ENCODE peak calls at places on chromosomes 16 and 17, in ten cellular contexts. F is sigmoid colon, N is fibroblast of lung, V is AG04450, B is endothelial cell, W is dorsolateral prefrontal cortex, O is heart right ventricle, U is LNCaP clone FGC, I is foreskin keratinocyte, M is HFFc6. R is an unnamed sample.

GRCh38 chr17:27540300-27541105 is 84.3 kb downstream of the KSR1 start:
- DNase-seq in F (peak; percentile 96), M (peak; percentile 81), W (peak; percentile 63), N (peak; percentile 100), U (no peak), V (peak; percentile 99), I (no peak), O (peak; percentile 73), B (no peak), R (peak; percentile 98)

GRCh38 chr17:78697122-78697845 is 84.8 kb downstream of the CYTH1 start:
- DNase-seq in F (no peak), W (no peak), M (peak; percentile 16), N (peak; percentile 81), O (no peak), V (no peak), B (no peak), I (no peak), U (no peak), R (no peak)

GRCh38 chr17:82871056-82871775 is 31.4 kb upstream of the ZNF750 start:
- DNase-seq in W (no peak), M (no peak), V (no peak), N (no peak), F (no peak), B (no peak), O (peak; percentile 46), U (no peak), I (no peak), R (no peak)

GRCh38 chr16:89695875-89696597 is 5.5 kb downstream of the SPATA2L start:
- DNase-seq in W (no peak), M (no peak), B (no peak), U (no peak), F (no peak), V (no peak), O (no peak), N (no peak), I (no peak), R (no peak)

GRCh38 chr17:67466251-67466650 is 89.2 kb downstream of the PITPNC1 start:
- DNase-seq in O (no peak), N (no peak), U (no peak), W (no peak), M (no peak), V (no peak), B (no peak), F (no peak), I (no peak), R (no peak)

GRCh38 chr17:42179911-42180410 is 981 bp downstream of the KCNH4 start:
- DNase-seq in B (peak; percentile 71), U (no peak), N (peak; percentile 24), I (no peak), O (peak; percentile 60), W (no peak), V (no peak), F (no peak), M (no peak), R (no peak)

GRCh38 chr17:45963889-45964288 is 35.2 kb upstream of the STH start:
- DNase-seq in W (no peak), N (no peak), B (no peak), F (no peak), U (no peak), V (no peak), I (no peak), O (no peak), M (no peak), R (no peak)

GRCh38 chr17:2054262-2054739 is 602 bp upstream of the HIC1 start:
- DNase-seq in B (no peak), V (no peak), F (peak; percentile 81), M (peak; percentile 55), U (no peak), N (peak; percentile 80), O (no peak), I (peak; percentile 62), W (no peak), R (no peak)

GRCh38 chr17:38578229-38578628 is 27.5 kb downstream of the SRCIN1 start:
- DNase-seq in B (no peak), I (no peak), W (no peak), U (no peak), N (no peak), M (no peak), V (no peak), O (no peak), F (no peak), R (no peak)

GRCh38 chr16:30894540-30895368 is 877 bp upstream of the BCL7C start:
- DNase-seq in N (no peak), O (no peak), U (peak; percentile 92), W (no peak), M (no peak), B (no peak), F (no peak), V (no peak), I (no peak), R (no peak)

GRCh38 chr17:29595107-29595942 is 2.4 kb downstream of the ANKRD13B start:
- DNase-seq in W (no peak), V (no peak), B (no peak), U (no peak), O (no peak), I (no peak), F (no peak), N (no peak), M (no peak), R (no peak)

GRCh38 chr17:29595943-29596774 is 3.2 kb downstream of the ANKRD13B start:
- DNase-seq in M (no peak), U (no peak), W (no peak), V (no peak), F (no peak), N (no peak), O (peak; percentile 3), I (no peak), B (no peak), R (no peak)

GRCh38 chr17:29596811-29597210 is 3.9 kb downstream of the ANKRD13B start:
- DNase-seq in I (no peak), O (peak; percentile 54), M (no peak), W (no peak), V (no peak), U (no peak), F (no peak), N (no peak), B (no peak), R (no peak)

GRCh38 chr17:29594441-29595090 is 1.6 kb downstream of the ANKRD13B start:
- DNase-seq in O (peak; percentile 5), N (no peak), V (no peak), F (no peak), U (no peak), I (no peak), M (no peak), B (no peak), W (no peak), R (no peak)

GRCh38 chr17:29597361-29598172 is 4.6 kb downstream of the ANKRD13B start:
- DNase-seq in W (no peak), V (no peak), O (peak; percentile 4), B (no peak), U (no peak), M (no peak), I (no peak), N (no peak), F (peak; percentile 65), R (no peak)
- TF ChIP-seq CTCF in W (no peak), V (no peak), O (no peak), B (no peak), U (no peak), M (no peak), I (no peak), N (no peak), F (no peak), R (no peak)

GRCh38 chr17:66185842-66186241 is 6.1 kb downstream of the CEP112 start:
- DNase-seq in B (no peak), U (no peak), O (no peak), F (no peak), W (no peak), V (no peak), M (no peak), N (no peak), I (no peak), R (no peak)

GRCh38 chr17:66187718-66188117 is 4.2 kb downstream of the CEP112 start:
- DNase-seq in N (no peak), W (no peak), U (no peak), I (no peak), B (no peak), F (no peak), M (no peak), O (no peak), V (no peak), R (no peak)

GRCh38 chr17:66190738-66191606 is 961 bp downstream of the CEP112 start:
- DNase-seq in O (peak; percentile 7), W (no peak), I (no peak), B (no peak), F (no peak), U (no peak), N (peak; percentile 84), M (peak; percentile 24), V (no peak), R (no peak)

GRCh38 chr17:66192378-66192687 is 400 bp upstream of the CEP112 start:
- DNase-seq in O (no peak), M (no peak), I (no peak), V (no peak), W (no peak), N (no peak), B (no peak), F (no peak), U (no peak), R (no peak)

GRCh38 chr17:66191607-66192377 is at the start of gene CEP112:
- DNase-seq in N (peak; percentile 72), M (peak; percentile 20), U (peak; percentile 33), F (peak; percentile 78), I (peak; percentile 15), B (peak; percentile 98), O (peak; percentile 75), W (no peak), V (no peak), R (peak; percentile 16)
- TF ChIP-seq CTCF in N (no peak), M (peak; percentile 21), U (no peak), F (no peak), I (peak; percentile 6), B (no peak), O (no peak), W (no peak), V (no peak), R (no peak)

DNA sequence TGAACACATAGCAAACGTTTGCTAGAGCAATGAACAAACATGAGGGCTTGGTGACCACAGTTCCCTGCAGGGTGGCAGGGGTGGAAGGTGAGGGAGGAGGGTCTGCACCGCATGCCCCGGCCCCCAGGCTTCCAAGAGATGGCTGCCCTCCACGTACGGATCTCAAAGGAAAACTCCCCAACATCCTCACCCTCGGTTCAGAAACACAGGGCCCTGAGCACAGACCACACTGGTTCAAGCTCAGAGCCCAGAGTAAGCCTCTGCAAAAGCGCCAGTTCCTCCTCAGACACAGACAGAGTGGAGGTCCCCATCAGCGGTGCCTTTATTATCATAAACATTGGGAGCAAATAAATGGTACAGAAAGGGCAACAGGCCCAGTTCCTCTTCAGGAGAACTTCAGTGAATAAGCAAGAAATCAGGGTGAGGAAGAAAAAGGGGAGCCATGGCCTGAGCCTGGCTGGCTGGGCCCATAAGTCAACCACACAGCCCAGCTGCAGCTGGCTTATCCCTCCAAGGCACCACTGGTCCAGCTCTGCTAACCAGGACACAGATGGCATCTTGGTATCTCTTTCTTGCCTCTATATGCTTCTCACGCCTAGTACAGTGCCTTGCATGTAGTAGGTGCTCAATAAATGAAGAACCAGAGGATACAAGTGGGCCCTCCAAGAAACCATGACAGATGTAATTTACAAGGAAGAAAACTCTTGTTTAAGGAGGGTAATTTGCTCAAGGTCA is 11.0 kb downstream of the MPO start:
- DNase-seq in N (no peak), U (no peak), F (no peak), I (no peak), B (no peak), M (no peak), O (no peak), W (no peak), V (no peak), R (no peak)
- TF ChIP-seq CTCF in N (no peak), U (no peak), F (no peak), I (no peak), B (no peak), M (no peak), O (no peak), W (no peak), V (no peak), R (no peak)

GRCh38 chr17:35871415-35871814 is 2.7 kb upstream of the HEATR9 start:
- DNase-seq in U (no peak), V (no peak), W (no peak), M (no peak), N (no peak), O (no peak), F (no peak), I (no peak), B (no peak), R (no peak)
- TF ChIP-seq CTCF in U (no peak), V (no peak), W (no peak), M (no peak), N (no peak), O (no peak), F (no peak), I (no peak), B (no peak), R (no peak)

R was measured in AG09319.